ENCODE peak calls at places on chromosome 20, in six cellular contexts. N is neuronal stem cell, U is H9, Q is H1, A is mesendoderm, F is mesenchymal stem cell. X is an unnamed sample. For H3K79me1, the result is how much of the 10 kb centered on the place peaks cover.

GRCh38 chr20:10253750-10254149 is 35.1 kb downstream of the SNAP25 start:
- DNase-seq in N (no peak), U (no peak), Q (no peak), A (no peak), F (no peak), X (no peak)

GRCh38 chr20:50513169-50514034 is 3.2 kb downstream of the PTPN1 start:
- DNase-seq in N (no peak), U (no peak), Q (no peak), A (no peak), F (peak), X (peak)

GRCh38 chr20:2799688-2800589 is 488 bp downstream of the CPXM1 start:
- DNase-seq in N (no peak), U (peak), Q (no peak), A (peak), F (peak), X (peak)

GRCh38 chr20:53714524-53714923 is 120.9 kb upstream of the ZNF217 start:
- DNase-seq in N (no peak), U (no peak), Q (no peak), A (no peak), F (no peak), X (no peak)

GRCh38 chr20:14830899-14831298 is 493.5 kb upstream of the FLRT3 start:
- DNase-seq in N (no peak), U (no peak), Q (no peak), A (no peak), F (no peak), X (no peak)

GRCh38 chr20:35171753-35172433 is at the start of gene PROCR:
- DNase-seq in N (peak), U (peak), Q (no peak), A (peak), F (peak), X (peak)

GRCh38 chr20:51423810-51424209 is 118.7 kb downstream of the NFATC2 start:
- DNase-seq in N (no peak), U (peak), Q (peak), A (peak), F (peak), X (no peak)

GRCh38 chr20:41094656-41095055 is 42.7 kb upstream of the PLCG1 start:
- DNase-seq in N (no peak), U (no peak), Q (no peak), A (no peak), F (peak), X (peak)

DNA sequence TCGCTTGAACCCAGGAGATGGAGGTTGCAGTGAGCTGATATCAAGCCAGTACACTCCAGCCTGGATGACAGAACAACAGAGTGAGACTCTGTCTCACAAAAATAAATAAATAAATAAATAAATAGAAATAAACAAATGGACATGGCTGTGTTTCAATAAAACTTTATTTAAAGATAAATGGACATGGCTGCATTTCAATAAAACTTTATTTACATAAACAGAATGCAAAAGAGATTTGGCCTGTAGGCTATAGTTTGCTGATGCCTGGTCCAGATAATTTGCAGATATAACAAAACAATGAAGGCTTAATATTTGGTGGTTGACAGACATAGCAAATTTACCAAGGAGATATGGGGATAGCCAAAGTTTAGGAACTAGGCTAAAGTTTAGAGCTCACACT is 66.8 kb downstream of the ZNF831 start:
- DNase-seq in N (no peak), U (no peak), Q (no peak), A (no peak), F (no peak), X (no peak)
- H2AK5ac ChIP-seq in N (no peak), U (no peak), Q (no peak), A (no peak), F (no peak), X (no peak)

GRCh38 chr20:47356220-47356525 is 326 bp downstream of the ZMYND8 start:
- DNase-seq in N (no peak), U (no peak), Q (no peak), A (no peak), F (no peak), X (no peak)

GRCh38 chr20:47354388-47354709 is 2.1 kb downstream of the ZMYND8 start:
- DNase-seq in N (no peak), U (no peak), Q (no peak), A (no peak), F (no peak), X (no peak)

GRCh38 chr20:47356526-47357295 is at the start of gene ZMYND8:
- DNase-seq in N (peak), U (peak), Q (peak), A (peak), F (peak), X (peak)

GRCh38 chr20:47354710-47355488 is 1.6 kb downstream of the ZMYND8 start:
- DNase-seq in N (no peak), U (no peak), Q (no peak), A (no peak), F (peak), X (peak)

GRCh38 chr20:47355489-47356219 is 845 bp downstream of the ZMYND8 start:
- DNase-seq in N (no peak), U (no peak), Q (no peak), A (peak), F (peak), X (no peak)
- H3K79me1 ChIP-seq in N (under half), U (under half), Q (under half), A (under half), F (under half), X (half or more)

DNA sequence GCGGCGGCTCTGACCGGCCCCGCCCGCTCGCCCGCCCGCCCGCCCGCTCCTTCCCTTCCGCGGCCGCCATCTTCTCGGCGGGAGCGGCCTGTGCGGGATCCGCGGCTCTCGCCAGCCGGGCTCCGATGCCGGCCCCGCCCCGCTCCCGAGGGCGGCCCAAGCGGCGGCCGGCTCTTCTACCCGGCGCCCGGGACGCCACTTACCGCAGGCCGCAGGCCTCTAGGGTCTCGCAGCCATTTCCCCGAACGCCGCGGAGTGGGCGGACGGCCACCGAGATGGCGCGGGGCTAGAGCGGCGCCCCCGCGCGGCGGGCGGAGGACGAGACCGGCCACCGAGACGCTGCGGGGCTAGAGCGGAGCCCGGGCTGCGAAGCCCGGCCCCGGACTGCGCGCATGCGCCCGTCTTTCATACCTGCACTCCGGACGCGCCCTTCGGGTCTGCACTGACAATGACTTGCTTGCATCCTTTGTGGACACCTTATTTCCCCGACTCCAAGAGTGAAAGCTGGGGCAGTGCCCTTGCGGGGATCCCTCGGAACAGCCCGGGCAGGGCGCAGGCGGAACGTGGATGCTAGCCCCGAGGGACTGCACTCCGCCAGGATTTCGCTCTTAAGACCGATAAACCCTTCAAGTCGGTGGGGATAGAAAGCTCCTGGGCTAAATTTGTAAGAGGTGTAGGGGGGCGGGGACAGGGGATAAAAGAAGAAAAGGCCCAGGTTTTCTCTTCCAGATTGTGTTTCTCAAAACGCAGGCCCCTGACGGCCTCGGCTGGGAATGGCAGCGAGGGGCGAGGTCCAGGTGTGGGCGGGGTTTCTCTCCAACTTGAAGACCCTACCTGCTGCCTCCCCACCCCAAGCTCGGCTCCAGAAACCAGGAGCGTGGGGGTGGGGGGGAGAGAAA is at the start of gene DIDO1:
- DNase-seq in N (peak), U (peak), Q (no peak), A (peak), F (peak), X (peak)
- H2AK5ac ChIP-seq in N (peak), U (no peak), Q (peak), A (no peak), F (peak), X (peak)

GRCh38 chr20:47353224-47353696 is 3.2 kb downstream of the ZMYND8 start:
- DNase-seq in N (no peak), U (no peak), Q (no peak), A (no peak), F (no peak), X (no peak)
- H3K79me1 ChIP-seq in N (under half), U (under half), Q (under half), A (under half), F (under half), X (half or more)